ENCODE peak calls at places on chromosomes 12 and 14, in eight cellular contexts. One of them, this sample, is unnamed.
A peak's percentile ranks its signal among the peaks of the same experiment; 100 is the strongest.

GRCh38 chr14:20662968-20663731 is 21.2 kb upstream of the RNASE4 start:
- DNase-seq in spleen: peak; percentile 90
- DNase-seq in NCI-H345: no peak
- DNase-seq in amygdala: no peak
- DNase-seq in smooth muscle cell of the brain vasculature: no peak
- DNase-seq in HuH-7: peak; percentile 58
- DNase-seq in adipocyte: peak; percentile 33
- DNase-seq in GM20000: peak; percentile 38
- DNase-seq in this sample: no peak

GRCh38 chr12:110253176-110253575 is 27.9 kb upstream of the ATP2A2 start:
- DNase-seq in spleen: no peak
- DNase-seq in NCI-H345: no peak
- DNase-seq in amygdala: no peak
- DNase-seq in smooth muscle cell of the brain vasculature: no peak
- DNase-seq in HuH-7: no peak
- DNase-seq in adipocyte: peak; percentile 55
- DNase-seq in GM20000: no peak
- DNase-seq in this sample: no peak

GRCh38 chr12:53252349-53252916 is 15.7 kb upstream of the ESPL1 start:
- DNase-seq in spleen: no peak
- DNase-seq in NCI-H345: peak; percentile 32
- DNase-seq in amygdala: no peak
- DNase-seq in smooth muscle cell of the brain vasculature: no peak
- DNase-seq in HuH-7: no peak
- DNase-seq in adipocyte: no peak
- DNase-seq in GM20000: no peak
- DNase-seq in this sample: peak; percentile 98

GRCh38 chr14:50462111-50462510 is 65.4 kb upstream of the CDKL1 start:
- DNase-seq in spleen: no peak
- DNase-seq in NCI-H345: no peak
- DNase-seq in amygdala: no peak
- DNase-seq in smooth muscle cell of the brain vasculature: no peak
- DNase-seq in HuH-7: no peak
- DNase-seq in adipocyte: no peak
- DNase-seq in GM20000: no peak
- DNase-seq in this sample: no peak

GRCh38 chr12:50309950-50310349 is 26.6 kb upstream of the LIMA1 start:
- DNase-seq in spleen: no peak
- DNase-seq in NCI-H345: no peak
- DNase-seq in amygdala: no peak
- DNase-seq in smooth muscle cell of the brain vasculature: no peak
- DNase-seq in HuH-7: no peak
- DNase-seq in adipocyte: no peak
- DNase-seq in GM20000: no peak
- DNase-seq in this sample: no peak

GRCh38 chr12:73950506-73950905 is 587.1 kb upstream of the ATXN7L3B start:
- DNase-seq in spleen: no peak
- DNase-seq in NCI-H345: no peak
- DNase-seq in amygdala: no peak
- DNase-seq in smooth muscle cell of the brain vasculature: no peak
- DNase-seq in HuH-7: no peak
- DNase-seq in adipocyte: no peak
- DNase-seq in GM20000: no peak
- DNase-seq in this sample: no peak

GRCh38 chr12:49632401-49632800 is 9.0 kb downstream of the PRPF40B start:
- DNase-seq in spleen: no peak
- DNase-seq in NCI-H345: no peak
- DNase-seq in amygdala: no peak
- DNase-seq in smooth muscle cell of the brain vasculature: no peak
- DNase-seq in HuH-7: no peak
- DNase-seq in adipocyte: no peak
- DNase-seq in GM20000: no peak
- DNase-seq in this sample: no peak

GRCh38 chr14:100824156-100824555 is 1.8 kb upstream of the MEG3 start:
- DNase-seq in spleen: peak; percentile 78
- DNase-seq in NCI-H345: no peak
- DNase-seq in amygdala: no peak
- DNase-seq in smooth muscle cell of the brain vasculature: no peak
- DNase-seq in HuH-7: no peak
- DNase-seq in adipocyte: no peak
- DNase-seq in GM20000: no peak
- DNase-seq in this sample: no peak

GRCh38 chr14:99537399-99537798 is 56.2 kb downstream of the CCNK start:
- DNase-seq in spleen: no peak
- DNase-seq in NCI-H345: no peak
- DNase-seq in amygdala: no peak
- DNase-seq in smooth muscle cell of the brain vasculature: no peak
- DNase-seq in HuH-7: no peak
- DNase-seq in adipocyte: peak; percentile 89
- DNase-seq in GM20000: no peak
- DNase-seq in this sample: no peak

GRCh38 chr14:100078997-100079561 is 13.9 kb downstream of the EVL start:
- DNase-seq in spleen: peak; percentile 87
- DNase-seq in NCI-H345: no peak
- DNase-seq in amygdala: no peak
- DNase-seq in smooth muscle cell of the brain vasculature: peak; percentile 83
- DNase-seq in HuH-7: no peak
- DNase-seq in adipocyte: peak; percentile 52
- DNase-seq in GM20000: peak; percentile 38
- DNase-seq in this sample: no peak

GRCh38 chr14:55240526-55241178 is 30.6 kb upstream of the FBXO34 start:
- DNase-seq in spleen: no peak
- DNase-seq in NCI-H345: no peak
- DNase-seq in amygdala: no peak
- DNase-seq in smooth muscle cell of the brain vasculature: no peak
- DNase-seq in HuH-7: no peak
- DNase-seq in adipocyte: peak; percentile 36
- DNase-seq in GM20000: no peak
- DNase-seq in this sample: no peak

GRCh38 chr12:113259499-113259953 is 38.3 kb downstream of the TPCN1 start:
- DNase-seq in spleen: no peak
- DNase-seq in NCI-H345: peak; percentile 55
- DNase-seq in amygdala: peak; percentile 72
- DNase-seq in smooth muscle cell of the brain vasculature: peak; percentile 41
- DNase-seq in HuH-7: no peak
- DNase-seq in adipocyte: peak; percentile 47
- DNase-seq in GM20000: no peak
- DNase-seq in this sample: no peak

GRCh38 chr12:72072613-72073212 is 134.1 kb downstream of the TPH2 start:
- DNase-seq in spleen: no peak
- DNase-seq in NCI-H345: peak; percentile 33
- DNase-seq in amygdala: no peak
- DNase-seq in smooth muscle cell of the brain vasculature: no peak
- DNase-seq in HuH-7: no peak
- DNase-seq in adipocyte: no peak
- DNase-seq in GM20000: no peak
- DNase-seq in this sample: no peak

GRCh38 chr14:91317381-91318313 is 73.1 kb upstream of the GPR68 start:
- DNase-seq in spleen: peak; percentile 97
- DNase-seq in NCI-H345: no peak
- DNase-seq in amygdala: no peak
- DNase-seq in smooth muscle cell of the brain vasculature: no peak
- DNase-seq in HuH-7: no peak
- DNase-seq in adipocyte: no peak
- DNase-seq in GM20000: no peak
- DNase-seq in this sample: peak; percentile 23

GRCh38 chr14:95265106-95266094 is 54.3 kb downstream of the CLMN start:
- DNase-seq in spleen: no peak
- DNase-seq in NCI-H345: peak; percentile 64
- DNase-seq in amygdala: no peak
- DNase-seq in smooth muscle cell of the brain vasculature: peak; percentile 65
- DNase-seq in HuH-7: peak; percentile 21
- DNase-seq in adipocyte: peak; percentile 74
- DNase-seq in GM20000: peak; percentile 72
- DNase-seq in this sample: peak; percentile 56

GRCh38 chr12:70576341-70577282 is 60.6 kb downstream of the PTPRB start:
- DNase-seq in spleen: no peak
- DNase-seq in NCI-H345: peak; percentile 78
- DNase-seq in amygdala: no peak
- DNase-seq in smooth muscle cell of the brain vasculature: peak; percentile 33
- DNase-seq in HuH-7: peak; percentile 24
- DNase-seq in adipocyte: peak; percentile 95
- DNase-seq in GM20000: peak; percentile 35
- DNase-seq in this sample: peak; percentile 86

GRCh38 chr12:56020437-56021189 is at the start of gene IKZF4:
- DNase-seq in spleen: no peak
- DNase-seq in NCI-H345: no peak
- DNase-seq in amygdala: no peak
- DNase-seq in smooth muscle cell of the brain vasculature: no peak
- DNase-seq in HuH-7: no peak
- DNase-seq in adipocyte: peak; percentile 32
- DNase-seq in GM20000: no peak
- DNase-seq in this sample: no peak

GRCh38 chr12:26378721-26379120 is 183.3 kb downstream of the SSPN start:
- DNase-seq in spleen: no peak
- DNase-seq in NCI-H345: no peak
- DNase-seq in amygdala: peak; percentile 23
- DNase-seq in smooth muscle cell of the brain vasculature: no peak
- DNase-seq in HuH-7: no peak
- DNase-seq in adipocyte: no peak
- DNase-seq in GM20000: no peak
- DNase-seq in this sample: no peak

GRCh38 chr12:110661337-110661972 is 27.5 kb downstream of the HVCN1 start:
- DNase-seq in spleen: peak; percentile 87
- DNase-seq in NCI-H345: no peak
- DNase-seq in amygdala: no peak
- DNase-seq in smooth muscle cell of the brain vasculature: no peak
- DNase-seq in HuH-7: no peak
- DNase-seq in adipocyte: no peak
- DNase-seq in GM20000: peak; percentile 70
- DNase-seq in this sample: no peak

GRCh38 chr14:41280745-41281144 is 325.9 kb upstream of the LRFN5 start:
- DNase-seq in spleen: no peak
- DNase-seq in NCI-H345: peak; percentile 20
- DNase-seq in amygdala: no peak
- DNase-seq in smooth muscle cell of the brain vasculature: no peak
- DNase-seq in HuH-7: no peak
- DNase-seq in adipocyte: no peak
- DNase-seq in GM20000: no peak
- DNase-seq in this sample: no peak

GRCh38 chr14:23469906-23470403 is 452 bp downstream of the NGDN start:
- DNase-seq in spleen: no peak
- DNase-seq in NCI-H345: no peak
- DNase-seq in amygdala: no peak
- DNase-seq in smooth muscle cell of the brain vasculature: no peak
- DNase-seq in HuH-7: no peak
- DNase-seq in adipocyte: no peak
- DNase-seq in GM20000: no peak
- DNase-seq in this sample: no peak

GRCh38 chr12:75661927-75662326 is 150.5 kb upstream of the KRR1 start:
- DNase-seq in spleen: no peak
- DNase-seq in NCI-H345: no peak
- DNase-seq in amygdala: no peak
- DNase-seq in smooth muscle cell of the brain vasculature: peak; percentile 78
- DNase-seq in HuH-7: no peak
- DNase-seq in adipocyte: peak; percentile 53
- DNase-seq in GM20000: no peak
- DNase-seq in this sample: no peak

GRCh38 chr12:119308743-119309456 is 25.6 kb upstream of the CCDC60 start:
- DNase-seq in spleen: no peak
- DNase-seq in NCI-H345: peak; percentile 58
- DNase-seq in amygdala: no peak
- DNase-seq in smooth muscle cell of the brain vasculature: no peak
- DNase-seq in HuH-7: no peak
- DNase-seq in adipocyte: no peak
- DNase-seq in GM20000: no peak
- DNase-seq in this sample: no peak

GRCh38 chr14:57189070-57189469 is 79.6 kb downstream of the EXOC5 start:
- DNase-seq in spleen: no peak
- DNase-seq in NCI-H345: peak; percentile 59
- DNase-seq in amygdala: no peak
- DNase-seq in smooth muscle cell of the brain vasculature: no peak
- DNase-seq in HuH-7: no peak
- DNase-seq in adipocyte: peak; percentile 52
- DNase-seq in GM20000: no peak
- DNase-seq in this sample: peak; percentile 60